ENCODE peak calls at places on chromosome 19, in seven cellular contexts. One of them, this sample, is unnamed.

GRCh38 chr19:49758292-49758691 is 4.8 kb downstream of the TSKS start:
- DNase-seq in smooth muscle cell of the brain vasculature: peak; percentile 75
- DNase-seq in NCI-H1436: no peak
- DNase-seq in activated CD4-positive, alpha-beta T cell treated with anti-CD3 and anti-CD28 coated beads for 48 hours: no peak
- DNase-seq in caudate nucleus: peak; percentile 19
- DNase-seq in tibial nerve: no peak
- DNase-seq in activated naive CD4-positive, alpha-beta T cell: no peak
- DNase-seq in this sample: no peak

GRCh38 chr19:46221981-46222610 is 7.4 kb upstream of the IGFL1 start:
- DNase-seq in smooth muscle cell of the brain vasculature: no peak
- DNase-seq in NCI-H1436: no peak
- DNase-seq in activated CD4-positive, alpha-beta T cell treated with anti-CD3 and anti-CD28 coated beads for 48 hours: no peak
- DNase-seq in caudate nucleus: no peak
- DNase-seq in tibial nerve: peak; percentile 25
- DNase-seq in activated naive CD4-positive, alpha-beta T cell: no peak
- DNase-seq in this sample: peak; percentile 63

GRCh38 chr19:43362179-43362578 is 8.7 kb downstream of the CD177 start:
- DNase-seq in smooth muscle cell of the brain vasculature: no peak
- DNase-seq in NCI-H1436: no peak
- DNase-seq in activated CD4-positive, alpha-beta T cell treated with anti-CD3 and anti-CD28 coated beads for 48 hours: no peak
- DNase-seq in caudate nucleus: no peak
- DNase-seq in tibial nerve: no peak
- DNase-seq in activated naive CD4-positive, alpha-beta T cell: no peak
- DNase-seq in this sample: no peak

GRCh38 chr19:19211499-19212432 is at the start of gene NCAN:
- DNase-seq in smooth muscle cell of the brain vasculature: no peak
- DNase-seq in NCI-H1436: no peak
- DNase-seq in activated CD4-positive, alpha-beta T cell treated with anti-CD3 and anti-CD28 coated beads for 48 hours: no peak
- DNase-seq in caudate nucleus: no peak
- DNase-seq in tibial nerve: no peak
- DNase-seq in activated naive CD4-positive, alpha-beta T cell: no peak
- DNase-seq in this sample: no peak

GRCh38 chr19:16316506-16316882 is 8.1 kb upstream of the KLF2 start:
- DNase-seq in smooth muscle cell of the brain vasculature: no peak
- DNase-seq in NCI-H1436: no peak
- DNase-seq in activated CD4-positive, alpha-beta T cell treated with anti-CD3 and anti-CD28 coated beads for 48 hours: no peak
- DNase-seq in caudate nucleus: no peak
- DNase-seq in tibial nerve: no peak
- DNase-seq in activated naive CD4-positive, alpha-beta T cell: no peak
- DNase-seq in this sample: no peak

GRCh38 chr19:34793562-34793961 is 20.5 kb upstream of the ZNF599 start:
- DNase-seq in smooth muscle cell of the brain vasculature: no peak
- DNase-seq in NCI-H1436: no peak
- DNase-seq in activated CD4-positive, alpha-beta T cell treated with anti-CD3 and anti-CD28 coated beads for 48 hours: no peak
- DNase-seq in caudate nucleus: no peak
- DNase-seq in tibial nerve: no peak
- DNase-seq in activated naive CD4-positive, alpha-beta T cell: no peak
- DNase-seq in this sample: no peak

GRCh38 chr19:8366121-8366581 is 2.2 kb downstream of the ANGPTL4 start:
- DNase-seq in smooth muscle cell of the brain vasculature: no peak
- DNase-seq in NCI-H1436: no peak
- DNase-seq in activated CD4-positive, alpha-beta T cell treated with anti-CD3 and anti-CD28 coated beads for 48 hours: no peak
- DNase-seq in caudate nucleus: no peak
- DNase-seq in tibial nerve: no peak
- DNase-seq in activated naive CD4-positive, alpha-beta T cell: no peak
- DNase-seq in this sample: no peak

GRCh38 chr19:16876904-16877361 is 11.9 kb upstream of the F2RL3 start:
- DNase-seq in smooth muscle cell of the brain vasculature: no peak
- DNase-seq in NCI-H1436: no peak
- DNase-seq in activated CD4-positive, alpha-beta T cell treated with anti-CD3 and anti-CD28 coated beads for 48 hours: no peak
- DNase-seq in caudate nucleus: no peak
- DNase-seq in tibial nerve: no peak
- DNase-seq in activated naive CD4-positive, alpha-beta T cell: no peak
- DNase-seq in this sample: no peak

GRCh38 chr19:35162471-35163326 is 8.2 kb downstream of the FXYD5 start:
- DNase-seq in smooth muscle cell of the brain vasculature: no peak
- DNase-seq in NCI-H1436: no peak
- DNase-seq in activated CD4-positive, alpha-beta T cell treated with anti-CD3 and anti-CD28 coated beads for 48 hours: no peak
- DNase-seq in caudate nucleus: no peak
- DNase-seq in tibial nerve: no peak
- DNase-seq in activated naive CD4-positive, alpha-beta T cell: no peak
- DNase-seq in this sample: no peak

GRCh38 chr19:11541238-11541637 is 2.6 kb downstream of the CNN1 start:
- DNase-seq in smooth muscle cell of the brain vasculature: no peak
- DNase-seq in NCI-H1436: no peak
- DNase-seq in activated CD4-positive, alpha-beta T cell treated with anti-CD3 and anti-CD28 coated beads for 48 hours: no peak
- DNase-seq in caudate nucleus: no peak
- DNase-seq in tibial nerve: no peak
- DNase-seq in activated naive CD4-positive, alpha-beta T cell: no peak
- DNase-seq in this sample: no peak

GRCh38 chr19:15118248-15118647 is 11.0 kb downstream of the SYDE1 start:
- DNase-seq in smooth muscle cell of the brain vasculature: no peak
- DNase-seq in NCI-H1436: no peak
- DNase-seq in activated CD4-positive, alpha-beta T cell treated with anti-CD3 and anti-CD28 coated beads for 48 hours: no peak
- DNase-seq in caudate nucleus: no peak
- DNase-seq in tibial nerve: no peak
- DNase-seq in activated naive CD4-positive, alpha-beta T cell: no peak
- DNase-seq in this sample: no peak

GRCh38 chr19:17972230-17972629 is 5.3 kb downstream of the KCNN1 start:
- DNase-seq in smooth muscle cell of the brain vasculature: no peak
- DNase-seq in NCI-H1436: no peak
- DNase-seq in activated CD4-positive, alpha-beta T cell treated with anti-CD3 and anti-CD28 coated beads for 48 hours: no peak
- DNase-seq in caudate nucleus: no peak
- DNase-seq in tibial nerve: no peak
- DNase-seq in activated naive CD4-positive, alpha-beta T cell: no peak
- DNase-seq in this sample: no peak

This sample was measured in uterus.